ENCODE peak calls at places on chromosomes 11 and 22, in nine cellular contexts. K is RWPE1; N is islet precursor cell; Y is NCI-H1092; A is fibroblast of mammary gland; B is CD4-positive, alpha-beta T cell; P is T-cell; C is right atrium auricular region; E is osteoblast. Z is an unnamed sample.

GRCh38 chr11:34346551-34346950 is 11.3 kb downstream of the ABTB2 start:
- DNase-seq in K (peak; percentile 57), N (no peak), Y (no peak), A (peak; percentile 54), B (no peak), P (no peak), C (no peak), E (peak; percentile 84), Z (peak; percentile 44)

GRCh38 chr11:81165164-81165563 is 1568.5 kb downstream of the FAM181B start:
- DNase-seq in K (no peak), N (no peak), Y (no peak), A (no peak), B (no peak), P (no peak), C (no peak), E (no peak), Z (no peak)

GRCh38 chr22:19477321-19478085 is 1.5 kb downstream of the UFD1 start:
- DNase-seq in K (no peak), N (no peak), Y (no peak), A (peak; percentile 40), B (no peak), P (no peak), C (no peak), E (no peak), Z (peak; percentile 37)

GRCh38 chr11:116062526-116063171 is 558.4 kb upstream of the CADM1 start:
- DNase-seq in K (no peak), N (peak; percentile 94), Y (peak; percentile 94), A (no peak), B (no peak), P (no peak), C (no peak), E (no peak), Z (no peak)

GRCh38 chr11:71181566-71181965 is 70.8 kb downstream of the SHANK2 start:
- DNase-seq in K (no peak), N (peak; percentile 27), Y (no peak), A (no peak), B (no peak), P (no peak), C (no peak), E (no peak), Z (no peak)

GRCh38 chr11:19441752-19442553 is 201.2 kb upstream of the E2F8 start:
- DNase-seq in K (peak; percentile 96), N (peak; percentile 97), Y (no peak), A (peak; percentile 98), B (no peak), P (no peak), C (peak; percentile 88), E (peak; percentile 91), Z (peak; percentile 95)

GRCh38 chr11:15625691-15626090 is 511.0 kb downstream of the INSC start:
- DNase-seq in K (no peak), N (no peak), Y (no peak), A (no peak), B (no peak), P (no peak), C (no peak), E (no peak), Z (no peak)

GRCh38 chr11:110113507-110113906 is 20.3 kb downstream of the ZC3H12C start:
- DNase-seq in K (no peak), N (no peak), Y (no peak), A (no peak), B (no peak), P (no peak), C (no peak), E (no peak), Z (no peak)

GRCh38 chr22:46024136-46024840 is 47.3 kb upstream of the WNT7B start:
- DNase-seq in K (no peak), N (no peak), Y (no peak), A (no peak), B (no peak), P (no peak), C (no peak), E (peak; percentile 55), Z (no peak)

GRCh38 chr11:129695543-129696308 is 119.9 kb upstream of the TMEM45B start:
- DNase-seq in K (peak; percentile 44), N (peak; percentile 89), Y (peak; percentile 65), A (peak; percentile 30), B (peak; percentile 54), P (peak; percentile 68), C (no peak), E (peak; percentile 82), Z (peak; percentile 21)

GRCh38 chr11:2752204-2752772 is 52.5 kb upstream of the KCNQ1OT1 start:
- DNase-seq in K (peak; percentile 52), N (peak; percentile 84), Y (no peak), A (no peak), B (no peak), P (no peak), C (no peak), E (peak; percentile 47), Z (no peak)

GRCh38 chr11:122781378-122782040 is 56.8 kb upstream of the CRTAM start:
- DNase-seq in K (peak; percentile 85), N (peak; percentile 95), Y (peak; percentile 77), A (peak; percentile 92), B (peak; percentile 68), P (peak; percentile 77), C (peak; percentile 93), E (peak; percentile 91), Z (peak; percentile 86)

GRCh38 chr11:47143322-47143721 is 33.4 kb downstream of the ARFGAP2 start:
- DNase-seq in K (peak; percentile 41), N (peak; percentile 98), Y (no peak), A (peak; percentile 57), B (no peak), P (no peak), C (peak; percentile 67), E (no peak), Z (peak; percentile 86)

GRCh38 chr22:49765951-49766350 is 61.7 kb downstream of the BRD1 start:
- DNase-seq in K (no peak), N (peak; percentile 29), Y (no peak), A (no peak), B (no peak), P (no peak), C (no peak), E (peak; percentile 46), Z (no peak)

GRCh38 chr22:34669001-34669400 is 397.0 kb upstream of the ISX start:
- DNase-seq in K (no peak), N (no peak), Y (no peak), A (peak; percentile 5), B (no peak), P (no peak), C (no peak), E (no peak), Z (no peak)

GRCh38 chr11:9516113-9516512 is 55.3 kb downstream of the ZNF143 start:
- DNase-seq in K (no peak), N (no peak), Y (no peak), A (no peak), B (no peak), P (no peak), C (no peak), E (peak; percentile 37), Z (no peak)

GRCh38 chr11:91587131-91587530 is 637.5 kb upstream of the FAT3 start:
- DNase-seq in K (no peak), N (peak; percentile 64), Y (no peak), A (no peak), B (no peak), P (no peak), C (no peak), E (no peak), Z (no peak)

GRCh38 chr11:46414899-46415298 is 23.3 kb upstream of the CHRM4 start:
- DNase-seq in K (no peak), N (no peak), Y (peak; percentile 89), A (no peak), B (no peak), P (no peak), C (no peak), E (no peak), Z (no peak)

GRCh38 chr11:131615611-131616010 is 245.2 kb downstream of the NTM start:
- DNase-seq in K (no peak), N (peak; percentile 64), Y (no peak), A (no peak), B (no peak), P (no peak), C (peak; percentile 18), E (no peak), Z (no peak)

GRCh38 chr22:37383342-37383741 is 43.9 kb downstream of the ELFN2 start:
- DNase-seq in K (no peak), N (no peak), Y (peak; percentile 44), A (peak; percentile 18), B (no peak), P (no peak), C (no peak), E (no peak), Z (no peak)

GRCh38 chr22:42688914-42689275 is 31.8 kb downstream of the A4GALT start:
- DNase-seq in K (peak; percentile 30), N (peak; percentile 79), Y (no peak), A (no peak), B (no peak), P (no peak), C (no peak), E (no peak), Z (no peak)

GRCh38 chr11:19201737-19202605 is at the start of gene CSRP3:
- DNase-seq in K (no peak), N (no peak), Y (no peak), A (no peak), B (no peak), P (no peak), C (peak; percentile 73), E (no peak), Z (peak; percentile 32)

GRCh38 chr11:81010631-81011030 is 1569.8 kb upstream of the TENM4 start:
- DNase-seq in K (no peak), N (no peak), Y (no peak), A (no peak), B (no peak), P (no peak), C (no peak), E (no peak), Z (no peak)

GRCh38 chr11:75330279-75330678 is 21.2 kb downstream of the ARRB1 start:
- DNase-seq in K (no peak), N (no peak), Y (no peak), A (no peak), B (no peak), P (no peak), C (no peak), E (peak; percentile 47), Z (no peak)

GRCh38 chr11:103525069-103525468 is 415.8 kb downstream of the DYNC2H1 start:
- DNase-seq in K (peak; percentile 46), N (no peak), Y (no peak), A (peak; percentile 73), B (no peak), P (no peak), C (no peak), E (peak; percentile 36), Z (peak; percentile 72)

GRCh38 chr22:43829904-43830851 is 18.1 kb upstream of the EFCAB6 start:
- DNase-seq in K (no peak), N (no peak), Y (peak; percentile 23), A (peak; percentile 69), B (no peak), P (no peak), C (peak; percentile 94), E (peak; percentile 95), Z (no peak)

GRCh38 chr22:30270841-30271240 is 4.2 kb upstream of the OSM start:
- DNase-seq in K (no peak), N (no peak), Y (no peak), A (peak; percentile 55), B (no peak), P (no peak), C (peak; percentile 80), E (peak; percentile 98), Z (peak; percentile 77)

Z was measured in HCEC 1CT.